ENCODE peak calls at places on chromosomes 13 and 19, in four cellular contexts. One of them, this sample, is unnamed.

GRCh38 chr19:27736225-27736624 is 1476.7 kb downstream of the UQCRFS1 start:
- DNase-seq in effector CD4-positive, alpha-beta T cell: no peak
- DNase-seq in stimulated activated effector memory CD8-positive, alpha-beta T cell treated with anti-CD3 and anti-CD28 coated beads, Interleukin-12 subunit alpha, Interleukin-12 subunit beta, amount 100 ng/mL, for 72 hours: peak
- DNase-seq in NCI-H1436: no peak
- DNase-seq in this sample: no peak

GRCh38 chr13:74443623-74444022 is 309.4 kb upstream of the KLF12 start:
- DNase-seq in effector CD4-positive, alpha-beta T cell: no peak
- DNase-seq in stimulated activated effector memory CD8-positive, alpha-beta T cell treated with anti-CD3 and anti-CD28 coated beads, Interleukin-12 subunit alpha, Interleukin-12 subunit beta, amount 100 ng/mL, for 72 hours: no peak
- DNase-seq in NCI-H1436: no peak
- DNase-seq in this sample: no peak

GRCh38 chr13:110366733-110367132 is 59.6 kb downstream of the COL4A2 start:
- DNase-seq in effector CD4-positive, alpha-beta T cell: no peak
- DNase-seq in stimulated activated effector memory CD8-positive, alpha-beta T cell treated with anti-CD3 and anti-CD28 coated beads, Interleukin-12 subunit alpha, Interleukin-12 subunit beta, amount 100 ng/mL, for 72 hours: no peak
- DNase-seq in NCI-H1436: no peak
- DNase-seq in this sample: no peak

GRCh38 chr19:39413269-39413902 is 917 bp downstream of the PLEKHG2 start:
- DNase-seq in effector CD4-positive, alpha-beta T cell: peak
- DNase-seq in stimulated activated effector memory CD8-positive, alpha-beta T cell treated with anti-CD3 and anti-CD28 coated beads, Interleukin-12 subunit alpha, Interleukin-12 subunit beta, amount 100 ng/mL, for 72 hours: peak
- DNase-seq in NCI-H1436: peak
- DNase-seq in this sample: peak

GRCh38 chr13:106151056-106151699 is 384.3 kb downstream of the EFNB2 start:
- DNase-seq in effector CD4-positive, alpha-beta T cell: no peak
- DNase-seq in stimulated activated effector memory CD8-positive, alpha-beta T cell treated with anti-CD3 and anti-CD28 coated beads, Interleukin-12 subunit alpha, Interleukin-12 subunit beta, amount 100 ng/mL, for 72 hours: no peak
- DNase-seq in NCI-H1436: no peak
- DNase-seq in this sample: no peak

GRCh38 chr13:19182536-19182935 is 912 bp upstream of the TUBA3C start:
- DNase-seq in effector CD4-positive, alpha-beta T cell: no peak
- DNase-seq in stimulated activated effector memory CD8-positive, alpha-beta T cell treated with anti-CD3 and anti-CD28 coated beads, Interleukin-12 subunit alpha, Interleukin-12 subunit beta, amount 100 ng/mL, for 72 hours: peak
- DNase-seq in NCI-H1436: no peak
- DNase-seq in this sample: no peak

GRCh38 chr13:112069063-112069726 is 2.2 kb downstream of the SOX1 start:
- DNase-seq in effector CD4-positive, alpha-beta T cell: no peak
- DNase-seq in stimulated activated effector memory CD8-positive, alpha-beta T cell treated with anti-CD3 and anti-CD28 coated beads, Interleukin-12 subunit alpha, Interleukin-12 subunit beta, amount 100 ng/mL, for 72 hours: no peak
- DNase-seq in NCI-H1436: peak
- DNase-seq in this sample: peak

GRCh38 chr13:112057434-112057735 is 9.6 kb upstream of the SOX1 start:
- DNase-seq in effector CD4-positive, alpha-beta T cell: no peak
- DNase-seq in stimulated activated effector memory CD8-positive, alpha-beta T cell treated with anti-CD3 and anti-CD28 coated beads, Interleukin-12 subunit alpha, Interleukin-12 subunit beta, amount 100 ng/mL, for 72 hours: no peak
- DNase-seq in NCI-H1436: no peak
- DNase-seq in this sample: no peak

GRCh38 chr13:20425819-20426219 is 99.8 kb downstream of the CRYL1 start:
- DNase-seq in effector CD4-positive, alpha-beta T cell: no peak
- DNase-seq in stimulated activated effector memory CD8-positive, alpha-beta T cell treated with anti-CD3 and anti-CD28 coated beads, Interleukin-12 subunit alpha, Interleukin-12 subunit beta, amount 100 ng/mL, for 72 hours: no peak
- DNase-seq in NCI-H1436: no peak
- DNase-seq in this sample: no peak

GRCh38 chr13:89584058-89584457 is 1763.4 kb upstream of the MIR17HG start:
- DNase-seq in effector CD4-positive, alpha-beta T cell: no peak
- DNase-seq in stimulated activated effector memory CD8-positive, alpha-beta T cell treated with anti-CD3 and anti-CD28 coated beads, Interleukin-12 subunit alpha, Interleukin-12 subunit beta, amount 100 ng/mL, for 72 hours: no peak
- DNase-seq in NCI-H1436: no peak
- DNase-seq in this sample: no peak

GRCh38 chr19:50377051-50377441 is 789 bp downstream of the NR1H2 start:
- DNase-seq in effector CD4-positive, alpha-beta T cell: peak
- DNase-seq in stimulated activated effector memory CD8-positive, alpha-beta T cell treated with anti-CD3 and anti-CD28 coated beads, Interleukin-12 subunit alpha, Interleukin-12 subunit beta, amount 100 ng/mL, for 72 hours: no peak
- DNase-seq in NCI-H1436: no peak
- DNase-seq in this sample: peak

GRCh38 chr19:17843908-17844490 is 3.8 kb downstream of the JAK3 start:
- DNase-seq in effector CD4-positive, alpha-beta T cell: no peak
- DNase-seq in stimulated activated effector memory CD8-positive, alpha-beta T cell treated with anti-CD3 and anti-CD28 coated beads, Interleukin-12 subunit alpha, Interleukin-12 subunit beta, amount 100 ng/mL, for 72 hours: no peak
- DNase-seq in NCI-H1436: no peak
- DNase-seq in this sample: no peak

GRCh38 chr13:20359335-20359734 is 127.2 kb upstream of the GJB6 start:
- DNase-seq in effector CD4-positive, alpha-beta T cell: no peak
- DNase-seq in stimulated activated effector memory CD8-positive, alpha-beta T cell treated with anti-CD3 and anti-CD28 coated beads, Interleukin-12 subunit alpha, Interleukin-12 subunit beta, amount 100 ng/mL, for 72 hours: peak
- DNase-seq in NCI-H1436: no peak
- DNase-seq in this sample: no peak

GRCh38 chr19:29831041-29831548 is 19.3 kb downstream of the CCNE1 start:
- DNase-seq in effector CD4-positive, alpha-beta T cell: peak
- DNase-seq in stimulated activated effector memory CD8-positive, alpha-beta T cell treated with anti-CD3 and anti-CD28 coated beads, Interleukin-12 subunit alpha, Interleukin-12 subunit beta, amount 100 ng/mL, for 72 hours: peak
- DNase-seq in NCI-H1436: no peak
- DNase-seq in this sample: no peak

GRCh38 chr19:48196933-48197665 is 26.6 kb downstream of the ZSWIM9 start:
- DNase-seq in effector CD4-positive, alpha-beta T cell: no peak
- DNase-seq in stimulated activated effector memory CD8-positive, alpha-beta T cell treated with anti-CD3 and anti-CD28 coated beads, Interleukin-12 subunit alpha, Interleukin-12 subunit beta, amount 100 ng/mL, for 72 hours: no peak
- DNase-seq in NCI-H1436: no peak
- DNase-seq in this sample: no peak

GRCh38 chr13:100510208-100510997 is 78.2 kb downstream of the GGACT start:
- DNase-seq in effector CD4-positive, alpha-beta T cell: no peak
- DNase-seq in stimulated activated effector memory CD8-positive, alpha-beta T cell treated with anti-CD3 and anti-CD28 coated beads, Interleukin-12 subunit alpha, Interleukin-12 subunit beta, amount 100 ng/mL, for 72 hours: no peak
- DNase-seq in NCI-H1436: peak
- DNase-seq in this sample: peak

This sample was measured in NCI-H1105 treated with DMSO at 0.1 percent for 48 hours.